ENCODE peak calls at places on chromosomes 11 and 22, in seven cellular contexts. E is RWPE1, C is heart right ventricle, P is fibroblast of pulmonary artery, Z is GM12865, W is neural progenitor cell, X is lower lobe of right lung. H is an unnamed sample.

GRCh38 chr22:49263101-49263500 is 564.6 kb downstream of the BRD1 start:
- DNase-seq in W (no peak), P (no peak), X (no peak), E (no peak), C (no peak), Z (no peak), H (no peak)

GRCh38 chr22:38291201-38291777 is 18.5 kb upstream of the TMEM184B start:
- DNase-seq in C (peak), Z (no peak), P (no peak), X (no peak), E (no peak), W (no peak), H (no peak)

GRCh38 chr11:20131744-20132666 is 28.3 kb downstream of the DBX1 start:
- DNase-seq in Z (peak), X (peak), P (peak), E (peak), W (peak), C (peak), H (no peak)

GRCh38 chr11:67436459-67437081 is 912 bp downstream of the PTPRCAP start:
- DNase-seq in E (no peak), C (no peak), X (no peak), P (no peak), W (no peak), Z (peak), H (peak)

GRCh38 chr11:17542249-17542648 is 2.0 kb downstream of the USH1C start:
- DNase-seq in P (no peak), Z (no peak), C (no peak), W (no peak), E (no peak), X (no peak), H (no peak)

GRCh38 chr11:14454861-14455632 is 44.6 kb downstream of the COPB1 start:
- DNase-seq in E (peak), X (no peak), C (no peak), P (peak), Z (peak), W (peak), H (no peak)

GRCh38 chr22:20510811-20511577 is 3.6 kb downstream of the MED15 start:
- DNase-seq in C (no peak), W (no peak), Z (no peak), E (no peak), X (no peak), P (no peak), H (no peak)

GRCh38 chr11:83249972-83250593 is 36.1 kb downstream of the CCDC90B start:
- DNase-seq in P (peak), E (peak), C (no peak), X (no peak), W (peak), Z (peak), H (no peak)

GRCh38 chr11:102879801-102880200 is 5.0 kb upstream of the MMP12 start:
- DNase-seq in Z (peak), C (no peak), W (no peak), E (no peak), P (no peak), X (no peak), H (no peak)

GRCh38 chr11:76246271-76246933 is 40.1 kb upstream of the WNT11 start:
- DNase-seq in Z (no peak), W (no peak), C (no peak), X (peak), P (no peak), E (no peak), H (no peak)

GRCh38 chr11:93741094-93741881 is at the start of the genes C11orf54 and TAF1D:
- DNase-seq in W (peak), C (peak), E (peak), Z (peak), X (peak), P (peak), H (peak)

GRCh38 chr22:42439821-42440674 is 7.8 kb upstream of the NFAM1 start:
- DNase-seq in E (no peak), P (peak), X (peak), C (no peak), Z (peak), W (no peak), H (no peak)

GRCh38 chr11:114207096-114207495 is 89.1 kb upstream of the NNMT start:
- DNase-seq in E (no peak), P (no peak), Z (no peak), C (no peak), X (no peak), W (no peak), H (no peak)

GRCh38 chr11:86182976-86183584 is 61.5 kb upstream of the EED start:
- DNase-seq in C (no peak), X (peak), E (peak), P (no peak), Z (peak), W (no peak), H (no peak)

GRCh38 chr11:118180300-118180703 is 3.9 kb upstream of the SCN2B start:
- DNase-seq in Z (peak), X (no peak), C (peak), W (peak), E (peak), P (peak), H (no peak)

GRCh38 chr11:15276616-15277015 is 161.9 kb downstream of the INSC start:
- DNase-seq in Z (peak), C (no peak), W (peak), X (no peak), P (peak), E (no peak), H (no peak)

GRCh38 chr22:27032121-27032761 is 374.9 kb downstream of the MIAT start:
- DNase-seq in E (no peak), W (peak), C (no peak), Z (no peak), X (no peak), P (no peak), H (no peak)

GRCh38 chr11:30789270-30789669 is 203.1 kb upstream of the MPPED2 start:
- DNase-seq in E (no peak), P (peak), Z (no peak), X (no peak), W (no peak), C (no peak), H (no peak)

GRCh38 chr11:706957-707816 is 1.2 kb downstream of the EPS8L2 start:
- DNase-seq in W (peak), Z (no peak), P (no peak), E (no peak), X (peak), C (no peak), H (no peak)

GRCh38 chr11:76606102-76606793 is 64.3 kb downstream of the LRRC32 start:
- DNase-seq in X (no peak), E (no peak), W (no peak), P (peak), C (peak), Z (no peak), H (no peak)

GRCh38 chr22:17201285-17201945 is 17.8 kb downstream of the ADA2 start:
- DNase-seq in P (peak), W (peak), C (no peak), X (no peak), Z (no peak), E (no peak), H (no peak)

GRCh38 chr22:30289126-30289979 is at the start of gene CASTOR1:
- DNase-seq in W (peak), Z (peak), E (peak), C (peak), P (peak), X (peak), H (peak)

GRCh38 chr11:126394036-126394435 is 38.5 kb downstream of the ST3GAL4 start:
- DNase-seq in E (no peak), Z (no peak), X (no peak), C (no peak), W (no peak), P (no peak), H (no peak)

GRCh38 chr22:21727768-21728167 is 7.8 kb downstream of the YPEL1 start:
- DNase-seq in P (no peak), E (no peak), C (no peak), X (no peak), W (no peak), Z (no peak), H (no peak)

GRCh38 chr22:21728270-21728669 is 7.3 kb downstream of the YPEL1 start:
- DNase-seq in X (no peak), Z (no peak), W (no peak), P (no peak), C (no peak), E (no peak), H (no peak)

GRCh38 chr22:21725956-21726649 is 9.5 kb downstream of the YPEL1 start:
- DNase-seq in E (no peak), C (no peak), W (no peak), X (no peak), P (no peak), Z (no peak), H (no peak)

GRCh38 chr22:21727159-21727558 is 8.4 kb downstream of the YPEL1 start:
- DNase-seq in E (no peak), Z (no peak), W (no peak), P (no peak), C (no peak), X (no peak), H (no peak)

DNA sequence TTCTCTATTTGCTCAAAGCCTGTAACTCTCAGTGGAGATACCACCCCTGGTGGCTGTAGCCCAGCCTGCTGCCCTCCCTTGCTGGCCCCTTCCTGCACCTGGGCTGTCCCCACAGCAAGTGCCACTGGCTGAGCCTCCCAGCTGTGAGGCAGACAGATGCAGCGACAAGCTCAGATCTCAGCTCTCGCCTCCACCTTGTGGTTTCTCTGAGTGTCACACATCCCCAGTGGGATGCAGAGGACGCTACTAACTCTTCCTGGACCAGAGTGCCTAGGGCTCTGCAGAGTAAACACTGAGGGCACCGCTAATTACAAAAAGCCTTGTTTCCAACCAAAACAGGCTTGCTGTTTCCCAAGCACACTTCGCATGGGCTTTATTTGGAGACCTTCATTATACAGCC is 8.9 kb downstream of the YPEL1 start:
- DNase-seq in E (no peak), W (peak), C (no peak), Z (peak), P (peak), X (no peak), H (no peak)
- TF ChIP-seq CTCF in E (peak), W (peak), C (no peak), Z (peak), P (peak), X (no peak), H (no peak)

DNA sequence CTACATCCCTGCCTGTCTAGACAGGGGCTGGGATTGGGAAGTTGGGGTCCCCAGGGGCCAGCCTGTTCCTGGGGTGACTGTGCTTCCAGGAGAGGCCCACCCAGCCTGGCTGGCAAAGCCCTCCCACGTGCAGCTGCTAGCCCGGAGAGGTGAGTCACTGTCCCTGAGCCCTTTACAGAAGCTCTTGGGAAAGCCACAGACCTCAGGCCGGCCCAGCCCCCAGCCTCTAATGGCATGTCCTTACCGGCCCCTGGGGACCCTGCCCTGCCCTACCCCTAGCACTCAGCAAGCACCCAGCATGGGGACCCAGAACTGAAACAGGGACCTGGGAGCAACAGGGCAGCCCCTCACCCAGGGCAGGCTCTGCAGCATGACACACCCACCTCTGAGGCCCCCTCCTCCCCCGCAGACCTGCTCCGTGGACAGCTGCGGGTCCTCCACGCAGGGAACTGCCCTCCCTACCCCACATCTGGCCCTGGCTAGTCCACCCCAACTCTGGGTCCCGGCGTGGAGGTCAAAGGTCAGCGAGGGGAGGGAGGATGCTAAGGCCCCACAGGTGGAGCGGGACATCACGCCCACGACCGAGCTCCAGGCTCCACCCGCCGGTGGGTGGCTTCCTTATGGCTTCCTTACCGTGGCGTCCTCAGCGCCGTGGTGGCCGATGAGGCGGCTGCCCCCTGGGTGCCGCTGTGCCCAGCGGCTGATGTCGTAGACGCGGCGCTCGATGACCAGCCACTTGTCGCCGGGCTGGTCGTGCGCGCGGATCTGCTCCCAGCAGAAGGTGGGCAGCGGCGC is 612 bp downstream of the FADS3 start:
- DNase-seq in W (peak), E (peak), X (peak), P (peak), Z (peak), C (peak), H (peak)
- TF ChIP-seq CTCF in W (peak), E (no peak), X (no peak), P (no peak), Z (no peak), C (peak), H (no peak)

GRCh38 chr11:128521697-128522062 is 65.7 kb downstream of the ETS1 start:
- DNase-seq in E (no peak), W (peak), Z (peak), X (peak), C (no peak), P (no peak), H (peak)

GRCh38 chr11:128519353-128519752 is 68.0 kb downstream of the ETS1 start:
- DNase-seq in C (no peak), P (no peak), E (no peak), W (no peak), Z (peak), X (no peak), H (no peak)

GRCh38 chr11:128520206-128520885 is 67.0 kb downstream of the ETS1 start:
- DNase-seq in Z (no peak), X (no peak), P (no peak), E (no peak), C (no peak), W (no peak), H (no peak)

GRCh38 chr11:128522063-128522942 is 65.1 kb downstream of the ETS1 start:
- DNase-seq in E (peak), X (peak), Z (peak), W (peak), C (peak), P (peak), H (peak)

GRCh38 chr11:128520886-128521696 is 66.3 kb downstream of the ETS1 start:
- DNase-seq in P (no peak), W (no peak), X (no peak), Z (no peak), C (no peak), E (no peak), H (no peak)
- TF ChIP-seq CTCF in P (no peak), W (no peak), X (no peak), Z (no peak), C (no peak), E (no peak), H (no peak)

DNA sequence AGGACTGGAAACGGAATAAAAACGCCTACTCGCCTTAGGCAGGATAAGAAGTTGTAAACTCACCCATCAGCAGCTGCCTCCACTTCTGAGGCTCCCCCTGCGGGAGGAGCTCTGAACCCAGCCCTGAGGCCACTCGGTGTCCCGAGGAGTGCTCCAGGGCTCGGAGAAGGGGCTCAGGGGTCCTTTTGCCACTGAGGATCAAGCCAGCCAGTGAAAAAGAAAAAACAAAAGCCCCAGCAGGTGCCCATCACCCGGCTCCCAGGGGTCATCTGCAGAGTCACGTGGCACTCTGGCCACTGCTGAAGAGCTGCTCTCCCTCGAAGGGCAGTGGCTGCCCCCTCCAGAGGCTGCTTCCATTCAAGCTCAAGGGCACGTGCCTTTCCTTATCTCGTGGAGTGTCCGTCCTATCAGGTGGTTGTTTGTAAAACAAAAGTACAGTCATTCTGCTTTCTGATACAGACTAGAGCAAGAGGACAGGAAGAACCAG is 29.0 kb downstream of the NUP50 start:
- DNase-seq in Z (no peak), C (no peak), E (no peak), P (no peak), X (no peak), W (peak), H (no peak)
- TF ChIP-seq CTCF in Z (no peak), C (no peak), E (no peak), P (no peak), X (no peak), W (peak), H (no peak)

DNA sequence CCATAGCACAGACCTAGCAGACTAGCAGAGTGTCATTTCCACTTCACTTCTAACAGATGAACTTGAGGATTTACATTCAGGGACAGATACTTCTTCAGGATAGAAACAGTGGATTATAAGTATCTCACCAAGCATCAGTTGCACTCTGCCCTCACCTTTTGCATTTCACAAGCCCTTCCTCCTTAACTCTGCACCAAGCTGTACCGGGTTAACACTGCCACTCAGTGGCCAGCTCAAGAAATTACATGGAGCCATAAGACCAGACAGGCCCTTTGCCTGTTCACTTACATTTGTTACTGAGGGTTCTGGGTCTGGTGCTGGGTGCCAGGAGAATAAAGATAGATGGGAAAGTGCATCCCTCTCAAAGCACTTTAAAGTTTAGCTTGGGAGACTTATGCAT is 309.8 kb downstream of the SHANK2 start:
- DNase-seq in Z (peak), X (no peak), W (no peak), C (no peak), P (peak), E (no peak), H (no peak)
- TF ChIP-seq CTCF in Z (peak), X (no peak), W (peak), C (no peak), P (peak), E (no peak), H (no peak)

GRCh38 chr11:79160786-79161403 is 279.9 kb downstream of the TENM4 start:
- DNase-seq in C (no peak), E (no peak), X (no peak), Z (peak), W (peak), P (peak), H (no peak)
- TF ChIP-seq CTCF in C (peak), E (no peak), X (peak), Z (peak), W (peak), P (peak), H (no peak)

GRCh38 chr11:112357488-112357887 is 96.8 kb upstream of the PLET1 start:
- DNase-seq in W (no peak), E (no peak), C (no peak), P (no peak), Z (no peak), X (no peak), H (no peak)

GRCh38 chr11:112352907-112353306 is 92.2 kb upstream of the PLET1 start:
- DNase-seq in Z (no peak), C (no peak), E (peak), X (no peak), W (no peak), P (no peak), H (no peak)

GRCh38 chr11:112361396-112361795 is 100.7 kb upstream of the PLET1 start:
- DNase-seq in E (no peak), W (no peak), X (no peak), P (no peak), C (no peak), Z (no peak), H (no peak)

GRCh38 chr11:112354364-112354763 is 93.7 kb upstream of the PLET1 start:
- DNase-seq in W (no peak), C (no peak), Z (no peak), X (no peak), E (no peak), P (no peak), H (no peak)

DNA sequence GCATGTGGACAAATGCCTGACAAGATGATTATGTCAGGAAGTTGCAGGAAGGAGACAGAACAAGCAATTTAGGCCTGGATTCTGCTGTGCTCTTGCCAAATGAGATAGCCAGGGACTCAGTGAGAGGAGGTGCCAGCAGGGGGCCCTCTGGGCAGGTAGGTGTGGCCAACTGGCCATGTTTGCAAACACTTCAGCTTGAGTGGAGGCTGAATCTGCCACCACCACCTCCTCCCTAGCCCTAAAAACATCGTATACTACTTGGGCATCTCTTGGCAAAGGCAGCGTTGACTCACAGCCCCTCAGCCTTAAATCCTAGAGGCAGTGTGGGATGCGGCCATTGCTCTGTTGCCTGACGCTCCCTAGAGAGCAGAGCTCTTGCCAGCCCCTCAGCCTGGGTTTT is 95.1 kb upstream of the PLET1 start:
- DNase-seq in P (peak), X (peak), E (no peak), C (no peak), Z (peak), W (peak), H (no peak)
- TF ChIP-seq CTCF in P (peak), X (peak), E (no peak), C (no peak), Z (peak), W (peak), H (no peak)

DNA sequence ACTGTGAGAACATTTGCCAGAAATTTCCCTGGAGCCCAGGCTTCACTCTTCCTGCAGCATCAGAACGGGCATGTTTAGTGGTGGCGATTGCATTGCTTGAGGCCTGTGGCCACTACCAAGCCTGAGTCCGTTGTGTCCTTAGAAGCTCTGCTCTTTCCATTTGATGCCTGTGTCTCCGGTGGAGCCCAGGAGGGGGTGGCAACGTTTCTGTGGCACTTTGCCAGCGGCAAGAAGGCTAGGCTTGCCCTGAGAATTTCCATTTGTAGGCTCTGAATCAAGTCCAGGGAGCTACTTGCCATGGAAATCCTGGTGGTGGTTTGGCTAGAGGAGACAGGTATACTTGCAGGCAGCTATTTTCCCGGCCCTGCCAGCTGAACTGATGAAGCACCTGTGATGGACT is 47.1 kb downstream of the ADAMTS8 start:
- DNase-seq in E (no peak), P (no peak), Z (no peak), C (no peak), W (no peak), X (no peak), H (no peak)
- TF ChIP-seq CTCF in E (no peak), P (no peak), Z (no peak), C (no peak), W (no peak), X (no peak), H (no peak)